ENCODE peak calls at places on chromosomes 1 and 21, in ten cellular contexts. P is activated naive CD4-positive, alpha-beta T cell treated with Interleukin-2 at 50 U/mL for 16 hours; T is activated CD4-positive, alpha-beta T cell treated with anti-CD3 and anti-CD28 coated beads, Interleukin-2, amount 10 ng/mL, durations not matched to agents 7 days and 5 days; F is stimulated activated naive CD8-positive, alpha-beta T cell treated with anti-CD3 and anti-CD28 coated beads, Interleukin-15, Interleukin-2, amounts not matched to agents 100 U/mL and 50 U/mL, for 24 hours; X is brain pericyte; V is NCI-H2029 treated with DMSO at 0.1 percent for 48 hours; U is B cell; N is NCI-H1092 treated with DMSO at 0.1 percent for 48 hours; M is GF-D8; W is activated T-helper 9 cell treated with anti-CD3 and anti-CD28 coated beads, Interleukin-2, amount 50 U/mL, for 16 hours. Q is an unnamed sample.
A peak's percentile ranks its signal among the peaks of the same experiment; 100 is the strongest.

GRCh38 chr1:60111118-60111517 is 37.5 kb upstream of the C1orf87 start:
- DNase-seq in F (no peak), U (no peak), X (no peak), T (no peak), V (no peak), M (no peak), W (no peak), N (no peak), P (no peak), Q (no peak)

GRCh38 chr1:163295949-163296348 is 25.8 kb upstream of the NUF2 start:
- DNase-seq in U (no peak), T (no peak), P (no peak), V (no peak), M (no peak), F (no peak), N (no peak), W (no peak), X (no peak), Q (no peak)

GRCh38 chr1:12179111-12179519 is 12.3 kb downstream of the TNFRSF1B start:
- DNase-seq in U (no peak), N (no peak), T (peak; percentile 84), W (peak; percentile 78), P (peak; percentile 83), X (no peak), V (no peak), F (peak; percentile 85), M (no peak), Q (no peak)

GRCh38 chr21:15978158-15978805 is 248.5 kb downstream of the USP25 start:
- DNase-seq in T (no peak), V (no peak), X (no peak), M (no peak), N (no peak), F (no peak), P (no peak), W (no peak), U (no peak), Q (no peak)

GRCh38 chr1:205041998-205042910 is 758 bp upstream of the CNTN2 start:
- DNase-seq in P (no peak), W (no peak), V (no peak), T (no peak), F (no peak), U (no peak), X (no peak), M (no peak), N (no peak), Q (no peak)

GRCh38 chr1:194268839-194269238 is 1082.4 kb upstream of the B3GALT2 start:
- DNase-seq in N (no peak), M (no peak), T (no peak), U (no peak), W (no peak), V (no peak), F (no peak), X (no peak), P (no peak), Q (no peak)

GRCh38 chr1:29236743-29236992 is 346 bp downstream of the PTPRU start:
- DNase-seq in W (no peak), M (no peak), F (no peak), P (no peak), V (no peak), N (no peak), U (no peak), T (no peak), X (no peak), Q (no peak)

GRCh38 chr1:119787776-119788175 is 19.1 kb upstream of the HMGCS2 start:
- DNase-seq in X (no peak), M (no peak), U (no peak), V (no peak), F (no peak), W (no peak), T (no peak), P (no peak), N (no peak), Q (no peak)

GRCh38 chr1:178451529-178451928 is 45.2 kb downstream of the CLEC20A start:
- DNase-seq in M (no peak), P (no peak), V (no peak), T (no peak), U (no peak), F (no peak), X (no peak), W (no peak), N (no peak), Q (no peak)

GRCh38 chr1:77874804-77875445 is 13.5 kb upstream of the NEXN start:
- DNase-seq in T (no peak), W (no peak), M (no peak), P (no peak), N (no peak), F (no peak), X (no peak), U (no peak), V (no peak), Q (no peak)

GRCh38 chr1:91929246-91929645 is 20.0 kb upstream of the BRDT start:
- DNase-seq in U (no peak), X (no peak), V (no peak), P (no peak), F (no peak), M (no peak), N (no peak), T (no peak), W (no peak), Q (peak; percentile 46)

Q was measured in spleen.